ENCODE peak calls at places on chromosomes 1 and 21, in four cellular contexts. H is cardiac muscle cell, D is left lung, V is RWPE1. S is an unnamed sample.

GRCh38 chr1:167165948-167166702 is 54.6 kb upstream of the POU2F1 start:
- DNase-seq in H (peak), V (no peak), D (no peak), S (no peak)

GRCh38 chr1:17232759-17233661 is 15.9 kb upstream of the PADI3 start:
- DNase-seq in D (no peak), V (peak), H (no peak), S (no peak)

GRCh38 chr1:24438423-24438901 is 22.9 kb downstream of the NIPAL3 start:
- DNase-seq in H (no peak), V (no peak), D (no peak), S (no peak)

GRCh38 chr1:176241385-176242015 is 34.4 kb upstream of the COP1 start:
- DNase-seq in V (peak), D (no peak), H (no peak), S (no peak)

GRCh38 chr1:114078116-114078515 is 75.6 kb downstream of the SYT6 start:
- DNase-seq in V (no peak), H (no peak), D (no peak), S (no peak)

GRCh38 chr1:41225495-41225894 is 16.6 kb downstream of the SCMH1 start:
- DNase-seq in D (no peak), V (no peak), H (no peak), S (no peak)

GRCh38 chr1:88983791-88984552 is 8.5 kb downstream of the KYAT3 start:
- DNase-seq in V (peak), H (peak), D (no peak), S (no peak)

GRCh38 chr21:37496972-37497371 is 130.4 kb downstream of the DYRK1A start:
- DNase-seq in H (no peak), D (no peak), V (no peak), S (no peak)

GRCh38 chr1:223739366-223740057 is 27.2 kb downstream of the CAPN2 start:
- DNase-seq in V (no peak), D (no peak), H (no peak), S (no peak)

GRCh38 chr1:117613249-117613968 is 7.6 kb downstream of the TENT5C start:
- DNase-seq in H (no peak), V (no peak), D (no peak), S (no peak)

GRCh38 chr1:21645550-21645949 is 23.6 kb downstream of the RAP1GAP start:
- DNase-seq in H (no peak), D (no peak), V (no peak), S (no peak)

GRCh38 chr21:24225432-24225831 is 1381.8 kb downstream of the MRPL39 start:
- DNase-seq in H (no peak), D (no peak), V (peak), S (no peak)

GRCh38 chr1:180482425-180483275 is 19.7 kb downstream of the ACBD6 start:
- DNase-seq in H (peak), D (no peak), V (peak), S (no peak)

GRCh38 chr1:66445492-66446181 is 88.3 kb upstream of the SGIP1 start:
- DNase-seq in H (no peak), D (peak), V (no peak), S (no peak)

GRCh38 chr1:246597340-246597739 is 31.1 kb downstream of the CNST start:
- DNase-seq in D (no peak), V (peak), H (no peak), S (no peak)

GRCh38 chr1:42777860-42778259 is 6.9 kb upstream of the TMEM269 start:
- DNase-seq in D (no peak), V (peak), H (peak), S (no peak)

GRCh38 chr1:114043046-114043445 is 63.8 kb downstream of the OLFML3 start:
- DNase-seq in D (no peak), H (no peak), V (no peak), S (no peak)

DNA sequence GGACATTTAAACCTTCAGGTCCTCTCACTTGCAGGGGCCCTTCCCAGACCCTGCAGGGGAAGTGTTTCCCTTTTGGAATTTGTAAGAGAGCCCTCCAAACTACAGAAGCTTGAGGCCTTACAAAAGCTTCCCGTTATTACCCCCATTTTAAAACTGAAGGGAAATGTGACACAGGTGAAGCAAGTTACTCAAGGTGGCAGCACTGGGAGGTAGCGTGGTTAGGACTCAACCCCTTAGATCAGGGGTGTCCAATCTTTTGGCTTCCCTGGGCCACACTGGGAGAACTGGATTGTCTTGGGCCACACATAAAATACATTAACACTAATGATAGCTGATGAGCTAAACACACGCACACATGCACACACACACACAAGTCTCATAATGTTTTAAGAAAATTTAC is 15.8 kb upstream of the ZC3H12A start:
- DNase-seq in H (no peak), V (no peak), D (no peak), S (no peak)
- TF ChIP-seq CTCF in H (no peak), V (no peak), D (no peak), S (no peak)

GRCh38 chr1:86776108-86776507 is 71.7 kb downstream of the SH3GLB1 start:
- DNase-seq in H (no peak), V (no peak), D (no peak), S (no peak)
- TF ChIP-seq CTCF in H (no peak), V (no peak), D (no peak), S (no peak)

DNA sequence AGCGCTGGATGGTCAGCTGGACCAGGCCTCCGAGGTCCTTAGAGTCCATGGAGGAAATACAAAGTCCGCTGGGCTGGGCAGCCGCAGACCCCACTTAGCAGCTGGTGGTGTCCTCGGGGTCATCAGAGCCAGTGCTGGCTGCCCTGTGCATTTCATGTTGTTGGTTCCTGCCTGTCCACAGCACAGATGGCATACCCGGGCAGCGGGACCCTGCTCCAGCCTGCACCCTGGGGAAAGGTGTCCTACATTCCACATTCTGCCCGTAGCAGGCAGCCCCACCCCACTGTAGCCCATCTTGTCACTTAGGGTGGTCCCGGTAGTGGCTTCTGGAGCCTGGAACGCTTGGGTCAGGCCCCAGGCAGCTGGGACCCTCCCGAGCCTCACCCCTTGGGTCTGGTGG is 19.8 kb downstream of the PRKCZ start:
- DNase-seq in H (no peak), V (no peak), D (no peak), S (no peak)
- TF ChIP-seq CTCF in H (no peak), V (no peak), D (no peak), S (no peak)

DNA sequence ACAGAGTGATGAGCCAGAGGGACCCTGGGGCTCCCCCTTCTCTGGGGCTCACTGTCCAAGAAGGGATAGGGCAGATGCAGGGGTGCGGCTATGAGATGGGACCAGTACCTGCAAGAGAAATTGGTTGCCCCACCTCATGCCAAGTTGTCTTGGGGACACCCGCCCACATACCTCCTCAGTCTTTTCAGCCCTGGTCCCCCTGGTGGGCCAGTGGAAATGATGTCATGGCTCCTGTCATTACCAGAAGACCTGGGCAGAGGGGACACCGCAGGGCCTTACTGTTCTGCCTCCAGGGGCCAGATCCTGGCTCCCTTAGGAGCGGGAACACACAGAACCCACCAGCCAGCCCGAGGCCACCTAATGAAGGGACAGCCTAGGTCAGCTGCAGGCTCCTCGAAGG is 63.2 kb downstream of the CDK18 start:
- DNase-seq in V (no peak), D (no peak), H (no peak), S (peak)
- TF ChIP-seq CTCF in V (no peak), D (no peak), H (no peak), S (no peak)

DNA sequence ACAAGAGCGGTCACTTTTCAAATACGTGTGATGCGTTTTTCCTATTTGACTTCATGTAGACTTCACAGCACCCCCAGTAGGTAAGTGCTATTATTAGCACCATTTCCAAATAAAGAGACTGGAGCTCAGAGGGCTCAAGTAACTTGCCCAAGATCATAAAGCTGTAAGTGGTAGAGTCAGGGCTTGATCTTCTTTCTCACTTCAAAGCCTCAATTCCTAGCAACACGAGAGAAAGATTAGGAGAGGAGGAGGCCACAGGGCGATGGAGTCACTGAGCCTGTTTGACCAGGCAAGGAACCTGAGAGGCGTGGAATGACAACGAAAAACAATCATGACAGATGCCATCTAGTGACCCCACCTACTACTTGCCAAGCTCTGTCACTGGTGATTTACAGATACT is 181.0 kb downstream of the FOXD2 start:
- DNase-seq in V (no peak), D (no peak), H (peak), S (peak)
- TF ChIP-seq CTCF in V (no peak), D (no peak), H (no peak), S (no peak)

GRCh38 chr1:109548321-109549267 is at the start of gene GNAI3:
- DNase-seq in V (peak), D (peak), H (peak), S (peak)
- TF ChIP-seq CTCF in V (no peak), D (no peak), H (no peak), S (no peak)

GRCh38 chr1:203451849-203452784 is 23.5 kb upstream of the PRELP start:
- DNase-seq in D (no peak), V (no peak), H (no peak), S (no peak)

GRCh38 chr1:203450016-203450415 is 25.6 kb upstream of the PRELP start:
- DNase-seq in V (no peak), D (no peak), H (no peak), S (no peak)

GRCh38 chr1:203453016-203453415 is 22.6 kb upstream of the PRELP start:
- DNase-seq in H (no peak), V (no peak), D (no peak), S (no peak)

GRCh38 chr1:203448521-203449061 is 27.0 kb upstream of the PRELP start:
- DNase-seq in D (no peak), H (no peak), V (no peak), S (no peak)

GRCh38 chr1:203450541-203451149 is 25.0 kb upstream of the PRELP start:
- DNase-seq in V (no peak), D (no peak), H (no peak), S (no peak)
- TF ChIP-seq CTCF in V (no peak), D (no peak), H (no peak), S (no peak)

GRCh38 chr1:8315573-8316475 is 2.1 kb upstream of the SLC45A1 start:
- DNase-seq in D (no peak), H (no peak), V (no peak), S (no peak)
- TF ChIP-seq CTCF in D (no peak), H (peak), V (no peak), S (peak)